ENCODE peak calls at places on chromosomes 3 and 15, in five cellular contexts. G is globus pallidus, B is T-cell, Q is GM12864, J is GM10248. M is an unnamed sample.

GRCh38 chr3:27467545-27467944 is 16.6 kb downstream of the SLC4A7 start:
- DNase-seq in B (no peak), Q (no peak), G (peak; percentile 41), J (peak; percentile 63), M (no peak)

GRCh38 chr15:88484781-88485246 is 17.3 kb downstream of the MRPS11 start:
- DNase-seq in G (no peak), B (no peak), Q (no peak), J (no peak), M (no peak)

GRCh38 chr3:186277268-186277909 is 84.6 kb downstream of the DGKG start:
- DNase-seq in B (no peak), Q (no peak), G (no peak), J (no peak), M (no peak)

GRCh38 chr3:46971151-46971550 is 5.4 kb downstream of the CCDC12 start:
- DNase-seq in Q (no peak), B (no peak), G (no peak), J (no peak), M (no peak)

GRCh38 chr3:128271536-128272332 is 118.5 kb downstream of the EEFSEC start:
- DNase-seq in Q (no peak), G (no peak), J (no peak), B (no peak), M (no peak)

GRCh38 chr15:32747886-32748285 is 30.1 kb downstream of the GREM1 start:
- DNase-seq in Q (no peak), J (no peak), G (no peak), B (no peak), M (no peak)

GRCh38 chr15:44584162-44584749 is 47.3 kb downstream of the EIF3J start:
- DNase-seq in B (peak; percentile 25), J (peak; percentile 37), Q (peak; percentile 12), G (no peak), M (no peak)

GRCh38 chr15:75508741-75509532 is 57.4 kb upstream of the SIN3A start:
- DNase-seq in J (peak; percentile 25), G (no peak), Q (no peak), B (no peak), M (no peak)

GRCh38 chr15:77869021-77869895 is 208.3 kb downstream of the TBC1D2B start:
- DNase-seq in B (no peak), J (no peak), G (no peak), Q (no peak), M (no peak)

GRCh38 chr3:191070762-191071365 is 128.2 kb upstream of the OSTN start:
- DNase-seq in B (no peak), Q (no peak), G (no peak), J (no peak), M (no peak)

GRCh38 chr3:126136428-126137220 is 43.8 kb downstream of the ALDH1L1 start:
- DNase-seq in Q (no peak), G (no peak), J (no peak), B (no peak), M (no peak)

GRCh38 chr3:104911376-104911775 is 455.3 kb upstream of the ALCAM start:
- DNase-seq in G (no peak), Q (no peak), J (no peak), B (no peak), M (no peak)

GRCh38 chr15:80450811-80451321 is 46.7 kb downstream of the ARNT2 start:
- DNase-seq in J (no peak), B (no peak), G (no peak), Q (no peak), M (no peak)

GRCh38 chr3:111241960-111242359 is 170.3 kb downstream of the NECTIN3 start:
- DNase-seq in B (no peak), J (no peak), Q (no peak), G (no peak), M (no peak)

GRCh38 chr15:96335429-96335807 is 4.9 kb downstream of the NR2F2 start:
- DNase-seq in G (no peak), J (no peak), Q (no peak), B (no peak), M (no peak)

GRCh38 chr3:52714335-52715302 is 8.7 kb downstream of the SPCS1 start:
- DNase-seq in J (no peak), Q (no peak), G (no peak), B (no peak), M (no peak)

GRCh38 chr3:167084566-167084965 is 295.5 kb downstream of the ZBBX start:
- DNase-seq in Q (no peak), G (no peak), B (no peak), J (no peak), M (no peak)

GRCh38 chr3:123061856-123062255 is 5.0 kb upstream of the PDIA5 start:
- DNase-seq in G (no peak), Q (no peak), B (no peak), J (no peak), M (no peak)

GRCh38 chr15:75631935-75632334 is 6.4 kb upstream of the SNUPN start:
- DNase-seq in B (no peak), G (no peak), Q (no peak), J (no peak), M (no peak)

GRCh38 chr3:123110953-123111615 is 44.3 kb downstream of the PDIA5 start:
- DNase-seq in J (no peak), G (no peak), B (no peak), Q (no peak), M (no peak)

GRCh38 chr3:150523538-150523937 is 22.8 kb downstream of the SERP1 start:
- DNase-seq in G (no peak), J (no peak), Q (no peak), B (no peak), M (no peak)

GRCh38 chr3:107676469-107677309 is 153.9 kb downstream of the BBX start:
- DNase-seq in G (no peak), B (no peak), Q (no peak), J (no peak), M (no peak)

GRCh38 chr15:90580086-90580485 is 50.4 kb downstream of the CRTC3 start:
- DNase-seq in G (no peak), Q (no peak), J (no peak), B (no peak), M (no peak)

GRCh38 chr15:59158701-59159034 is 48.0 kb upstream of the LDHAL6B start:
- DNase-seq in B (no peak), Q (no peak), G (no peak), J (no peak), M (no peak)

GRCh38 chr3:74643636-74644035 is 29.2 kb upstream of the CNTN3 start:
- DNase-seq in G (peak; percentile 11), B (no peak), Q (no peak), J (no peak), M (no peak)